ENCODE peak calls at places on chromosomes 4 and X, in eight cellular contexts. One of them, this sample, is unnamed.

GRCh38 chr4:158315706-158316105 is 105.4 kb downstream of the TMEM144 start:
- DNase-seq in effector memory CD8-positive, alpha-beta T cell: no peak
- DNase-seq in foreskin fibroblast: peak
- DNase-seq in BE2C: no peak
- DNase-seq in GM12891: no peak
- DNase-seq in NCI-H1105: no peak
- DNase-seq in progenitor cell of endocrine pancreas: no peak
- DNase-seq in cardiac fibroblast: peak
- DNase-seq in this sample: peak

GRCh38 chr4:84790769-84791565 is 175.5 kb downstream of the WDFY3 start:
- DNase-seq in effector memory CD8-positive, alpha-beta T cell: no peak
- DNase-seq in GM12891: no peak
- DNase-seq in progenitor cell of endocrine pancreas: no peak
- DNase-seq in NCI-H1105: no peak
- DNase-seq in BE2C: no peak
- DNase-seq in foreskin fibroblast: no peak
- DNase-seq in cardiac fibroblast: no peak
- DNase-seq in this sample: no peak

GRCh38 chrX:67104982-67105757 is 438.7 kb upstream of the AR start:
- DNase-seq in foreskin fibroblast: no peak
- DNase-seq in effector memory CD8-positive, alpha-beta T cell: no peak
- DNase-seq in BE2C: no peak
- DNase-seq in cardiac fibroblast: no peak
- DNase-seq in GM12891: no peak
- DNase-seq in progenitor cell of endocrine pancreas: no peak
- DNase-seq in NCI-H1105: no peak
- DNase-seq in this sample: no peak

GRCh38 chr4:88697113-88697512 is 516 bp downstream of the NAP1L5 start:
- DNase-seq in GM12891: no peak
- DNase-seq in NCI-H1105: no peak
- DNase-seq in foreskin fibroblast: no peak
- DNase-seq in progenitor cell of endocrine pancreas: no peak
- DNase-seq in cardiac fibroblast: peak
- DNase-seq in BE2C: no peak
- DNase-seq in effector memory CD8-positive, alpha-beta T cell: peak
- DNase-seq in this sample: peak

GRCh38 chr4:13980317-13980716 is 352.8 kb upstream of the BOD1L1 start:
- DNase-seq in progenitor cell of endocrine pancreas: no peak
- DNase-seq in BE2C: no peak
- DNase-seq in cardiac fibroblast: peak
- DNase-seq in NCI-H1105: no peak
- DNase-seq in foreskin fibroblast: peak
- DNase-seq in GM12891: no peak
- DNase-seq in effector memory CD8-positive, alpha-beta T cell: no peak
- DNase-seq in this sample: peak

GRCh38 chr4:101655847-101656246 is 134.7 kb upstream of the BANK1 start:
- DNase-seq in effector memory CD8-positive, alpha-beta T cell: no peak
- DNase-seq in cardiac fibroblast: no peak
- DNase-seq in foreskin fibroblast: no peak
- DNase-seq in NCI-H1105: no peak
- DNase-seq in BE2C: no peak
- DNase-seq in GM12891: no peak
- DNase-seq in progenitor cell of endocrine pancreas: no peak
- DNase-seq in this sample: no peak

GRCh38 chr4:8851321-8852117 is 20.1 kb downstream of the HMX1 start:
- DNase-seq in progenitor cell of endocrine pancreas: no peak
- DNase-seq in effector memory CD8-positive, alpha-beta T cell: no peak
- DNase-seq in NCI-H1105: no peak
- DNase-seq in BE2C: no peak
- DNase-seq in cardiac fibroblast: no peak
- DNase-seq in GM12891: no peak
- DNase-seq in foreskin fibroblast: no peak
- DNase-seq in this sample: no peak

GRCh38 chr4:125368684-125369083 is 53.9 kb downstream of the FAT4 start:
- DNase-seq in GM12891: no peak
- DNase-seq in cardiac fibroblast: peak
- DNase-seq in effector memory CD8-positive, alpha-beta T cell: no peak
- DNase-seq in BE2C: no peak
- DNase-seq in NCI-H1105: no peak
- DNase-seq in foreskin fibroblast: peak
- DNase-seq in progenitor cell of endocrine pancreas: no peak
- DNase-seq in this sample: peak

GRCh38 chrX:11272290-11272689 is 20.9 kb upstream of the AMELX start:
- DNase-seq in effector memory CD8-positive, alpha-beta T cell: no peak
- DNase-seq in cardiac fibroblast: no peak
- DNase-seq in BE2C: no peak
- DNase-seq in foreskin fibroblast: no peak
- DNase-seq in NCI-H1105: no peak
- DNase-seq in progenitor cell of endocrine pancreas: no peak
- DNase-seq in GM12891: no peak
- DNase-seq in this sample: no peak

GRCh38 chrX:80578518-80579105 is 158.4 kb downstream of the TENT5D start:
- DNase-seq in effector memory CD8-positive, alpha-beta T cell: no peak
- DNase-seq in progenitor cell of endocrine pancreas: no peak
- DNase-seq in BE2C: no peak
- DNase-seq in NCI-H1105: peak
- DNase-seq in foreskin fibroblast: no peak
- DNase-seq in cardiac fibroblast: peak
- DNase-seq in GM12891: no peak
- DNase-seq in this sample: peak

GRCh38 chrX:120839506-120839905 is 36.2 kb downstream of the CT47B1 start:
- DNase-seq in cardiac fibroblast: peak
- DNase-seq in NCI-H1105: no peak
- DNase-seq in GM12891: no peak
- DNase-seq in progenitor cell of endocrine pancreas: no peak
- DNase-seq in BE2C: no peak
- DNase-seq in foreskin fibroblast: peak
- DNase-seq in effector memory CD8-positive, alpha-beta T cell: no peak
- DNase-seq in this sample: peak

GRCh38 chr4:138562544-138562961 is 320.4 kb upstream of the SLC7A11 start:
- DNase-seq in effector memory CD8-positive, alpha-beta T cell: no peak
- DNase-seq in NCI-H1105: no peak
- DNase-seq in cardiac fibroblast: peak
- DNase-seq in foreskin fibroblast: no peak
- DNase-seq in GM12891: no peak
- DNase-seq in progenitor cell of endocrine pancreas: no peak
- DNase-seq in BE2C: no peak
- DNase-seq in this sample: peak

GRCh38 chrX:47854474-47854873 is 17.8 kb downstream of the ZNF81 start:
- DNase-seq in GM12891: no peak
- DNase-seq in foreskin fibroblast: peak
- DNase-seq in cardiac fibroblast: peak
- DNase-seq in effector memory CD8-positive, alpha-beta T cell: no peak
- DNase-seq in progenitor cell of endocrine pancreas: no peak
- DNase-seq in NCI-H1105: no peak
- DNase-seq in BE2C: peak
- DNase-seq in this sample: peak

GRCh38 chrX:25219480-25219879 is 203.7 kb upstream of the ARX start:
- DNase-seq in foreskin fibroblast: no peak
- DNase-seq in NCI-H1105: no peak
- DNase-seq in BE2C: no peak
- DNase-seq in cardiac fibroblast: no peak
- DNase-seq in GM12891: no peak
- DNase-seq in effector memory CD8-positive, alpha-beta T cell: no peak
- DNase-seq in progenitor cell of endocrine pancreas: no peak
- DNase-seq in this sample: no peak

GRCh38 chr4:181822005-181822375 is 421.2 kb upstream of the TENM3 start:
- DNase-seq in BE2C: peak
- DNase-seq in foreskin fibroblast: no peak
- DNase-seq in cardiac fibroblast: no peak
- DNase-seq in progenitor cell of endocrine pancreas: no peak
- DNase-seq in effector memory CD8-positive, alpha-beta T cell: no peak
- DNase-seq in NCI-H1105: peak
- DNase-seq in GM12891: no peak
- DNase-seq in this sample: peak

GRCh38 chr4:108045687-108046024 is 56.0 kb downstream of the HADH start:
- DNase-seq in BE2C: no peak
- DNase-seq in GM12891: no peak
- DNase-seq in effector memory CD8-positive, alpha-beta T cell: no peak
- DNase-seq in NCI-H1105: no peak
- DNase-seq in cardiac fibroblast: peak
- DNase-seq in foreskin fibroblast: peak
- DNase-seq in progenitor cell of endocrine pancreas: no peak
- DNase-seq in this sample: no peak

GRCh38 chr4:120561648-120562047 is 360.9 kb downstream of the PRDM5 start:
- DNase-seq in BE2C: no peak
- DNase-seq in progenitor cell of endocrine pancreas: no peak
- DNase-seq in cardiac fibroblast: no peak
- DNase-seq in effector memory CD8-positive, alpha-beta T cell: no peak
- DNase-seq in GM12891: no peak
- DNase-seq in foreskin fibroblast: no peak
- DNase-seq in NCI-H1105: no peak
- DNase-seq in this sample: no peak

GRCh38 chr4:156255205-156255604 is 301.5 kb upstream of the CTSO start:
- DNase-seq in NCI-H1105: peak
- DNase-seq in foreskin fibroblast: no peak
- DNase-seq in effector memory CD8-positive, alpha-beta T cell: no peak
- DNase-seq in progenitor cell of endocrine pancreas: no peak
- DNase-seq in GM12891: no peak
- DNase-seq in cardiac fibroblast: no peak
- DNase-seq in BE2C: no peak
- DNase-seq in this sample: no peak

GRCh38 chr4:56981795-56982201 is 3.1 kb downstream of the POLR2B start:
- DNase-seq in cardiac fibroblast: peak
- DNase-seq in progenitor cell of endocrine pancreas: no peak
- DNase-seq in foreskin fibroblast: no peak
- DNase-seq in effector memory CD8-positive, alpha-beta T cell: no peak
- DNase-seq in GM12891: no peak
- DNase-seq in NCI-H1105: no peak
- DNase-seq in BE2C: no peak
- DNase-seq in this sample: peak